ENCODE peak calls at places on chromosomes 1 and 21, in six cellular contexts. One of them, this sample, is unnamed.
A peak's percentile ranks its signal among the peaks of the same experiment; 100 is the strongest.

GRCh38 chr1:95003433-95003738 is 69.4 kb downstream of the ALG14 start:
- DNase-seq in gastrocnemius medialis: no peak
- DNase-seq in neural crest cell: no peak
- DNase-seq in activated naive CD8-positive, alpha-beta T cell treated with anti-CD3 and anti-CD28 coated beads, Interleukin-2, amount 50 U/mL, for 24 hours: no peak
- DNase-seq in activated CD4-positive, alpha-beta T cell treated with anti-CD3 and anti-CD28 coated beads for 48 hours: no peak
- DNase-seq in germinal center: no peak
- DNase-seq in this sample: no peak

GRCh38 chr1:177479600-177479999 is 308.8 kb downstream of the BRINP2 start:
- DNase-seq in gastrocnemius medialis: no peak
- DNase-seq in neural crest cell: no peak
- DNase-seq in activated naive CD8-positive, alpha-beta T cell treated with anti-CD3 and anti-CD28 coated beads, Interleukin-2, amount 50 U/mL, for 24 hours: no peak
- DNase-seq in activated CD4-positive, alpha-beta T cell treated with anti-CD3 and anti-CD28 coated beads for 48 hours: no peak
- DNase-seq in germinal center: no peak
- DNase-seq in this sample: no peak

GRCh38 chr1:202844259-202844658 is 33.5 kb downstream of the PCAT6 start:
- DNase-seq in gastrocnemius medialis: no peak
- DNase-seq in neural crest cell: no peak
- DNase-seq in activated naive CD8-positive, alpha-beta T cell treated with anti-CD3 and anti-CD28 coated beads, Interleukin-2, amount 50 U/mL, for 24 hours: no peak
- DNase-seq in activated CD4-positive, alpha-beta T cell treated with anti-CD3 and anti-CD28 coated beads for 48 hours: no peak
- DNase-seq in germinal center: no peak
- DNase-seq in this sample: no peak

GRCh38 chr1:199176713-199177112 is 537.9 kb downstream of the PTPRC start:
- DNase-seq in gastrocnemius medialis: no peak
- DNase-seq in neural crest cell: no peak
- DNase-seq in activated naive CD8-positive, alpha-beta T cell treated with anti-CD3 and anti-CD28 coated beads, Interleukin-2, amount 50 U/mL, for 24 hours: no peak
- DNase-seq in activated CD4-positive, alpha-beta T cell treated with anti-CD3 and anti-CD28 coated beads for 48 hours: no peak
- DNase-seq in germinal center: no peak
- DNase-seq in this sample: no peak

GRCh38 chr1:47752048-47752451 is 245.1 kb downstream of the TRABD2B start:
- DNase-seq in gastrocnemius medialis: no peak
- DNase-seq in neural crest cell: no peak
- DNase-seq in activated naive CD8-positive, alpha-beta T cell treated with anti-CD3 and anti-CD28 coated beads, Interleukin-2, amount 50 U/mL, for 24 hours: no peak
- DNase-seq in activated CD4-positive, alpha-beta T cell treated with anti-CD3 and anti-CD28 coated beads for 48 hours: no peak
- DNase-seq in germinal center: no peak
- DNase-seq in this sample: no peak

GRCh38 chr1:204314209-204314892 is 45.4 kb downstream of the PLEKHA6 start:
- DNase-seq in gastrocnemius medialis: no peak
- DNase-seq in neural crest cell: no peak
- DNase-seq in activated naive CD8-positive, alpha-beta T cell treated with anti-CD3 and anti-CD28 coated beads, Interleukin-2, amount 50 U/mL, for 24 hours: no peak
- DNase-seq in activated CD4-positive, alpha-beta T cell treated with anti-CD3 and anti-CD28 coated beads for 48 hours: no peak
- DNase-seq in germinal center: peak; percentile 48
- DNase-seq in this sample: no peak

GRCh38 chr1:36322786-36323635 is 434 bp downstream of the EVA1B start:
- DNase-seq in gastrocnemius medialis: no peak
- DNase-seq in neural crest cell: peak; percentile 39
- DNase-seq in activated naive CD8-positive, alpha-beta T cell treated with anti-CD3 and anti-CD28 coated beads, Interleukin-2, amount 50 U/mL, for 24 hours: peak; percentile 65
- DNase-seq in activated CD4-positive, alpha-beta T cell treated with anti-CD3 and anti-CD28 coated beads for 48 hours: peak; percentile 51
- DNase-seq in germinal center: peak; percentile 42
- DNase-seq in this sample: peak; percentile 55

GRCh38 chr1:203673550-203674411 is 47.1 kb downstream of the ATP2B4 start:
- DNase-seq in gastrocnemius medialis: peak; percentile 53
- DNase-seq in neural crest cell: peak; percentile 26
- DNase-seq in activated naive CD8-positive, alpha-beta T cell treated with anti-CD3 and anti-CD28 coated beads, Interleukin-2, amount 50 U/mL, for 24 hours: peak; percentile 52
- DNase-seq in activated CD4-positive, alpha-beta T cell treated with anti-CD3 and anti-CD28 coated beads for 48 hours: peak; percentile 65
- DNase-seq in germinal center: peak; percentile 11
- DNase-seq in this sample: peak; percentile 58

GRCh38 chr1:6899141-6899540 is 113.9 kb downstream of the CAMTA1 start:
- DNase-seq in gastrocnemius medialis: no peak
- DNase-seq in neural crest cell: no peak
- DNase-seq in activated naive CD8-positive, alpha-beta T cell treated with anti-CD3 and anti-CD28 coated beads, Interleukin-2, amount 50 U/mL, for 24 hours: no peak
- DNase-seq in activated CD4-positive, alpha-beta T cell treated with anti-CD3 and anti-CD28 coated beads for 48 hours: no peak
- DNase-seq in germinal center: no peak
- DNase-seq in this sample: no peak

GRCh38 chr1:7454895-7455784 is 316.0 kb upstream of the VAMP3 start:
- DNase-seq in gastrocnemius medialis: peak; percentile 29
- DNase-seq in neural crest cell: no peak
- DNase-seq in activated naive CD8-positive, alpha-beta T cell treated with anti-CD3 and anti-CD28 coated beads, Interleukin-2, amount 50 U/mL, for 24 hours: no peak
- DNase-seq in activated CD4-positive, alpha-beta T cell treated with anti-CD3 and anti-CD28 coated beads for 48 hours: no peak
- DNase-seq in germinal center: no peak
- DNase-seq in this sample: no peak

GRCh38 chr1:119116725-119117124 is 23.7 kb downstream of the WARS2 start:
- DNase-seq in gastrocnemius medialis: no peak
- DNase-seq in neural crest cell: no peak
- DNase-seq in activated naive CD8-positive, alpha-beta T cell treated with anti-CD3 and anti-CD28 coated beads, Interleukin-2, amount 50 U/mL, for 24 hours: no peak
- DNase-seq in activated CD4-positive, alpha-beta T cell treated with anti-CD3 and anti-CD28 coated beads for 48 hours: no peak
- DNase-seq in germinal center: no peak
- DNase-seq in this sample: no peak

GRCh38 chr1:32998009-32998555 is 33.5 kb upstream of the RNF19B start:
- DNase-seq in gastrocnemius medialis: no peak
- DNase-seq in neural crest cell: no peak
- DNase-seq in activated naive CD8-positive, alpha-beta T cell treated with anti-CD3 and anti-CD28 coated beads, Interleukin-2, amount 50 U/mL, for 24 hours: no peak
- DNase-seq in activated CD4-positive, alpha-beta T cell treated with anti-CD3 and anti-CD28 coated beads for 48 hours: no peak
- DNase-seq in germinal center: no peak
- DNase-seq in this sample: no peak

GRCh38 chr1:12153181-12153785 is 13.5 kb upstream of the TNFRSF1B start:
- DNase-seq in gastrocnemius medialis: peak; percentile 59
- DNase-seq in neural crest cell: no peak
- DNase-seq in activated naive CD8-positive, alpha-beta T cell treated with anti-CD3 and anti-CD28 coated beads, Interleukin-2, amount 50 U/mL, for 24 hours: peak; percentile 50
- DNase-seq in activated CD4-positive, alpha-beta T cell treated with anti-CD3 and anti-CD28 coated beads for 48 hours: no peak
- DNase-seq in germinal center: peak; percentile 61
- DNase-seq in this sample: no peak

GRCh38 chr1:206422525-206422924 is 47.8 kb upstream of the IKBKE start:
- DNase-seq in gastrocnemius medialis: no peak
- DNase-seq in neural crest cell: no peak
- DNase-seq in activated naive CD8-positive, alpha-beta T cell treated with anti-CD3 and anti-CD28 coated beads, Interleukin-2, amount 50 U/mL, for 24 hours: no peak
- DNase-seq in activated CD4-positive, alpha-beta T cell treated with anti-CD3 and anti-CD28 coated beads for 48 hours: no peak
- DNase-seq in germinal center: no peak
- DNase-seq in this sample: no peak

GRCh38 chr1:66852870-66853269 is 51.8 kb upstream of the INSL5 start:
- DNase-seq in gastrocnemius medialis: no peak
- DNase-seq in neural crest cell: no peak
- DNase-seq in activated naive CD8-positive, alpha-beta T cell treated with anti-CD3 and anti-CD28 coated beads, Interleukin-2, amount 50 U/mL, for 24 hours: no peak
- DNase-seq in activated CD4-positive, alpha-beta T cell treated with anti-CD3 and anti-CD28 coated beads for 48 hours: no peak
- DNase-seq in germinal center: no peak
- DNase-seq in this sample: no peak

GRCh38 chr21:33127154-33127893 is 57.4 kb downstream of the OLIG1 start:
- DNase-seq in gastrocnemius medialis: peak; percentile 39
- DNase-seq in neural crest cell: peak; percentile 89
- DNase-seq in activated naive CD8-positive, alpha-beta T cell treated with anti-CD3 and anti-CD28 coated beads, Interleukin-2, amount 50 U/mL, for 24 hours: peak; percentile 73
- DNase-seq in activated CD4-positive, alpha-beta T cell treated with anti-CD3 and anti-CD28 coated beads for 48 hours: peak; percentile 74
- DNase-seq in germinal center: peak; percentile 26
- DNase-seq in this sample: peak; percentile 88

GRCh38 chr1:920008-920407 is 3.7 kb upstream of the SAMD11 start:
- DNase-seq in gastrocnemius medialis: no peak
- DNase-seq in neural crest cell: no peak
- DNase-seq in activated naive CD8-positive, alpha-beta T cell treated with anti-CD3 and anti-CD28 coated beads, Interleukin-2, amount 50 U/mL, for 24 hours: no peak
- DNase-seq in activated CD4-positive, alpha-beta T cell treated with anti-CD3 and anti-CD28 coated beads for 48 hours: no peak
- DNase-seq in germinal center: no peak
- DNase-seq in this sample: no peak

GRCh38 chr1:233470738-233471499 is 143.0 kb upstream of the KCNK1 start:
- DNase-seq in gastrocnemius medialis: no peak
- DNase-seq in neural crest cell: no peak
- DNase-seq in activated naive CD8-positive, alpha-beta T cell treated with anti-CD3 and anti-CD28 coated beads, Interleukin-2, amount 50 U/mL, for 24 hours: no peak
- DNase-seq in activated CD4-positive, alpha-beta T cell treated with anti-CD3 and anti-CD28 coated beads for 48 hours: no peak
- DNase-seq in germinal center: no peak
- DNase-seq in this sample: no peak

GRCh38 chr1:28668956-28669719 is 554 bp downstream of the GMEB1 start:
- DNase-seq in gastrocnemius medialis: no peak
- DNase-seq in neural crest cell: peak; percentile 45
- DNase-seq in activated naive CD8-positive, alpha-beta T cell treated with anti-CD3 and anti-CD28 coated beads, Interleukin-2, amount 50 U/mL, for 24 hours: peak; percentile 51
- DNase-seq in activated CD4-positive, alpha-beta T cell treated with anti-CD3 and anti-CD28 coated beads for 48 hours: peak; percentile 54
- DNase-seq in germinal center: peak; percentile 90
- DNase-seq in this sample: peak; percentile 51

GRCh38 chr1:197441990-197442389 is 173.9 kb downstream of the CRB1 start:
- DNase-seq in gastrocnemius medialis: no peak
- DNase-seq in neural crest cell: no peak
- DNase-seq in activated naive CD8-positive, alpha-beta T cell treated with anti-CD3 and anti-CD28 coated beads, Interleukin-2, amount 50 U/mL, for 24 hours: no peak
- DNase-seq in activated CD4-positive, alpha-beta T cell treated with anti-CD3 and anti-CD28 coated beads for 48 hours: no peak
- DNase-seq in germinal center: no peak
- DNase-seq in this sample: no peak

GRCh38 chr1:59730302-59730701 is 84.4 kb upstream of the HOOK1 start:
- DNase-seq in gastrocnemius medialis: no peak
- DNase-seq in neural crest cell: no peak
- DNase-seq in activated naive CD8-positive, alpha-beta T cell treated with anti-CD3 and anti-CD28 coated beads, Interleukin-2, amount 50 U/mL, for 24 hours: no peak
- DNase-seq in activated CD4-positive, alpha-beta T cell treated with anti-CD3 and anti-CD28 coated beads for 48 hours: no peak
- DNase-seq in germinal center: no peak
- DNase-seq in this sample: no peak

GRCh38 chr1:14848621-14849020 is 250.1 kb downstream of the KAZN start:
- DNase-seq in gastrocnemius medialis: no peak
- DNase-seq in neural crest cell: no peak
- DNase-seq in activated naive CD8-positive, alpha-beta T cell treated with anti-CD3 and anti-CD28 coated beads, Interleukin-2, amount 50 U/mL, for 24 hours: no peak
- DNase-seq in activated CD4-positive, alpha-beta T cell treated with anti-CD3 and anti-CD28 coated beads for 48 hours: no peak
- DNase-seq in germinal center: no peak
- DNase-seq in this sample: no peak

GRCh38 chr1:21939650-21940374 is 2.7 kb upstream of the HSPG2 start:
- DNase-seq in gastrocnemius medialis: peak; percentile 81
- DNase-seq in neural crest cell: no peak
- DNase-seq in activated naive CD8-positive, alpha-beta T cell treated with anti-CD3 and anti-CD28 coated beads, Interleukin-2, amount 50 U/mL, for 24 hours: no peak
- DNase-seq in activated CD4-positive, alpha-beta T cell treated with anti-CD3 and anti-CD28 coated beads for 48 hours: no peak
- DNase-seq in germinal center: no peak
- DNase-seq in this sample: no peak

GRCh38 chr1:164617607-164618564 is 58.9 kb downstream of the PBX1 start:
- DNase-seq in gastrocnemius medialis: no peak
- DNase-seq in neural crest cell: peak; percentile 17
- DNase-seq in activated naive CD8-positive, alpha-beta T cell treated with anti-CD3 and anti-CD28 coated beads, Interleukin-2, amount 50 U/mL, for 24 hours: no peak
- DNase-seq in activated CD4-positive, alpha-beta T cell treated with anti-CD3 and anti-CD28 coated beads for 48 hours: no peak
- DNase-seq in germinal center: no peak
- DNase-seq in this sample: peak; percentile 48

GRCh38 chr1:113141650-113142473 is 68.9 kb downstream of the LRIG2 start:
- DNase-seq in gastrocnemius medialis: no peak
- DNase-seq in neural crest cell: no peak
- DNase-seq in activated naive CD8-positive, alpha-beta T cell treated with anti-CD3 and anti-CD28 coated beads, Interleukin-2, amount 50 U/mL, for 24 hours: no peak
- DNase-seq in activated CD4-positive, alpha-beta T cell treated with anti-CD3 and anti-CD28 coated beads for 48 hours: no peak
- DNase-seq in germinal center: no peak
- DNase-seq in this sample: no peak

GRCh38 chr21:39115659-39116235 is 67.5 kb downstream of the PSMG1 start:
- DNase-seq in gastrocnemius medialis: no peak
- DNase-seq in neural crest cell: no peak
- DNase-seq in activated naive CD8-positive, alpha-beta T cell treated with anti-CD3 and anti-CD28 coated beads, Interleukin-2, amount 50 U/mL, for 24 hours: no peak
- DNase-seq in activated CD4-positive, alpha-beta T cell treated with anti-CD3 and anti-CD28 coated beads for 48 hours: no peak
- DNase-seq in germinal center: no peak
- DNase-seq in this sample: no peak

GRCh38 chr1:234953655-234954420 is 174.8 kb downstream of the TOMM20 start:
- DNase-seq in gastrocnemius medialis: no peak
- DNase-seq in neural crest cell: no peak
- DNase-seq in activated naive CD8-positive, alpha-beta T cell treated with anti-CD3 and anti-CD28 coated beads, Interleukin-2, amount 50 U/mL, for 24 hours: no peak
- DNase-seq in activated CD4-positive, alpha-beta T cell treated with anti-CD3 and anti-CD28 coated beads for 48 hours: no peak
- DNase-seq in germinal center: no peak
- DNase-seq in this sample: no peak

GRCh38 chr1:206609229-206609991 is 2.9 kb downstream of the EIF2D start:
- DNase-seq in gastrocnemius medialis: no peak
- DNase-seq in neural crest cell: no peak
- DNase-seq in activated naive CD8-positive, alpha-beta T cell treated with anti-CD3 and anti-CD28 coated beads, Interleukin-2, amount 50 U/mL, for 24 hours: peak; percentile 31
- DNase-seq in activated CD4-positive, alpha-beta T cell treated with anti-CD3 and anti-CD28 coated beads for 48 hours: no peak
- DNase-seq in germinal center: no peak
- DNase-seq in this sample: no peak

GRCh38 chr1:168825129-168825528 is 96.1 kb upstream of the DPT start:
- DNase-seq in gastrocnemius medialis: no peak
- DNase-seq in neural crest cell: no peak
- DNase-seq in activated naive CD8-positive, alpha-beta T cell treated with anti-CD3 and anti-CD28 coated beads, Interleukin-2, amount 50 U/mL, for 24 hours: no peak
- DNase-seq in activated CD4-positive, alpha-beta T cell treated with anti-CD3 and anti-CD28 coated beads for 48 hours: no peak
- DNase-seq in germinal center: no peak
- DNase-seq in this sample: no peak

GRCh38 chr1:201406831-201407406 is 7.8 kb upstream of the LAD1 start:
- DNase-seq in gastrocnemius medialis: no peak
- DNase-seq in neural crest cell: no peak
- DNase-seq in activated naive CD8-positive, alpha-beta T cell treated with anti-CD3 and anti-CD28 coated beads, Interleukin-2, amount 50 U/mL, for 24 hours: no peak
- DNase-seq in activated CD4-positive, alpha-beta T cell treated with anti-CD3 and anti-CD28 coated beads for 48 hours: no peak
- DNase-seq in germinal center: no peak
- DNase-seq in this sample: no peak

GRCh38 chr1:44802306-44803061 is 2.3 kb downstream of the PLK3 start:
- DNase-seq in gastrocnemius medialis: no peak
- DNase-seq in neural crest cell: peak; percentile 49
- DNase-seq in activated naive CD8-positive, alpha-beta T cell treated with anti-CD3 and anti-CD28 coated beads, Interleukin-2, amount 50 U/mL, for 24 hours: no peak
- DNase-seq in activated CD4-positive, alpha-beta T cell treated with anti-CD3 and anti-CD28 coated beads for 48 hours: no peak
- DNase-seq in germinal center: no peak
- DNase-seq in this sample: no peak

GRCh38 chr1:19633106-19633505 is 11.0 kb upstream of the NBL1 start:
- DNase-seq in gastrocnemius medialis: no peak
- DNase-seq in neural crest cell: no peak
- DNase-seq in activated naive CD8-positive, alpha-beta T cell treated with anti-CD3 and anti-CD28 coated beads, Interleukin-2, amount 50 U/mL, for 24 hours: no peak
- DNase-seq in activated CD4-positive, alpha-beta T cell treated with anti-CD3 and anti-CD28 coated beads for 48 hours: no peak
- DNase-seq in germinal center: no peak
- DNase-seq in this sample: no peak

GRCh38 chr1:213375002-213375401 is 324.0 kb downstream of the RPS6KC1 start:
- DNase-seq in gastrocnemius medialis: no peak
- DNase-seq in neural crest cell: no peak
- DNase-seq in activated naive CD8-positive, alpha-beta T cell treated with anti-CD3 and anti-CD28 coated beads, Interleukin-2, amount 50 U/mL, for 24 hours: no peak
- DNase-seq in activated CD4-positive, alpha-beta T cell treated with anti-CD3 and anti-CD28 coated beads for 48 hours: no peak
- DNase-seq in germinal center: no peak
- DNase-seq in this sample: no peak

GRCh38 chr1:212060632-212061472 is 25.3 kb downstream of the DTL start:
- DNase-seq in gastrocnemius medialis: no peak
- DNase-seq in neural crest cell: no peak
- DNase-seq in activated naive CD8-positive, alpha-beta T cell treated with anti-CD3 and anti-CD28 coated beads, Interleukin-2, amount 50 U/mL, for 24 hours: no peak
- DNase-seq in activated CD4-positive, alpha-beta T cell treated with anti-CD3 and anti-CD28 coated beads for 48 hours: no peak
- DNase-seq in germinal center: no peak
- DNase-seq in this sample: no peak

GRCh38 chr1:36008546-36009197 is 75.2 kb upstream of the TEKT2 start:
- DNase-seq in gastrocnemius medialis: no peak
- DNase-seq in neural crest cell: no peak
- DNase-seq in activated naive CD8-positive, alpha-beta T cell treated with anti-CD3 and anti-CD28 coated beads, Interleukin-2, amount 50 U/mL, for 24 hours: no peak
- DNase-seq in activated CD4-positive, alpha-beta T cell treated with anti-CD3 and anti-CD28 coated beads for 48 hours: peak; percentile 6
- DNase-seq in germinal center: no peak
- DNase-seq in this sample: no peak

GRCh38 chr1:63777965-63778880 is 4.4 kb downstream of the ROR1 start:
- DNase-seq in gastrocnemius medialis: no peak
- DNase-seq in neural crest cell: no peak
- DNase-seq in activated naive CD8-positive, alpha-beta T cell treated with anti-CD3 and anti-CD28 coated beads, Interleukin-2, amount 50 U/mL, for 24 hours: no peak
- DNase-seq in activated CD4-positive, alpha-beta T cell treated with anti-CD3 and anti-CD28 coated beads for 48 hours: no peak
- DNase-seq in germinal center: no peak
- DNase-seq in this sample: no peak

GRCh38 chr1:242522304-242522945 is 2.1 kb downstream of the PLD5 start:
- DNase-seq in gastrocnemius medialis: no peak
- DNase-seq in neural crest cell: no peak
- DNase-seq in activated naive CD8-positive, alpha-beta T cell treated with anti-CD3 and anti-CD28 coated beads, Interleukin-2, amount 50 U/mL, for 24 hours: no peak
- DNase-seq in activated CD4-positive, alpha-beta T cell treated with anti-CD3 and anti-CD28 coated beads for 48 hours: peak; percentile 21
- DNase-seq in germinal center: no peak
- DNase-seq in this sample: no peak

GRCh38 chr1:226778657-226779058 is 39.6 kb upstream of the ITPKB start:
- DNase-seq in gastrocnemius medialis: no peak
- DNase-seq in neural crest cell: no peak
- DNase-seq in activated naive CD8-positive, alpha-beta T cell treated with anti-CD3 and anti-CD28 coated beads, Interleukin-2, amount 50 U/mL, for 24 hours: no peak
- DNase-seq in activated CD4-positive, alpha-beta T cell treated with anti-CD3 and anti-CD28 coated beads for 48 hours: no peak
- DNase-seq in germinal center: no peak
- DNase-seq in this sample: no peak